ENCODE peak calls at places on chromosomes 2 and 18, in five cellular contexts. C, Z, H, P and Y are unnamed samples.

GRCh38 chr2:242075683-242076082 is 206.2 kb downstream of the RTP5 start:
- DNase-seq in C (no peak), Z (no peak), H (peak; percentile 9), P (no peak), Y (no peak)

GRCh38 chr18:46716827-46717226 is 40.0 kb downstream of the ST8SIA5 start:
- DNase-seq in C (no peak), Z (no peak), H (no peak), P (no peak), Y (no peak)

GRCh38 chr2:84741182-84741822 is 139.6 kb downstream of the TRABD2A start:
- DNase-seq in C (peak; percentile 42), Z (peak; percentile 8), H (no peak), P (no peak), Y (no peak)

GRCh38 chr2:3079466-3079865 is 298.2 kb downstream of the EIPR1 start:
- DNase-seq in C (no peak), Z (no peak), H (no peak), P (no peak), Y (no peak)

GRCh38 chr2:212114489-212114888 is 424.1 kb downstream of the ERBB4 start:
- DNase-seq in C (no peak), Z (no peak), H (no peak), P (no peak), Y (no peak)

GRCh38 chr2:158034198-158034831 is 67.4 kb upstream of the UPP2 start:
- DNase-seq in C (peak; percentile 61), Z (no peak), H (peak; percentile 16), P (no peak), Y (peak; percentile 31)

GRCh38 chr2:25168256-25169072 is at the start of gene POMC:
- DNase-seq in C (no peak), Z (peak; percentile 12), H (no peak), P (no peak), Y (peak; percentile 29)

GRCh38 chr18:23400918-23401317 is 52.2 kb upstream of the RIOK3 start:
- DNase-seq in C (no peak), Z (no peak), H (no peak), P (no peak), Y (no peak)

GRCh38 chr2:178363252-178363651 is 87.7 kb downstream of the PRKRA start:
- DNase-seq in C (peak; percentile 60), Z (no peak), H (no peak), P (no peak), Y (no peak)

GRCh38 chr2:70111752-70112591 is 24.7 kb downstream of the PCBP1 start:
- DNase-seq in C (peak; percentile 82), Z (no peak), H (no peak), P (no peak), Y (no peak)

GRCh38 chr2:42138163-42139016 is 30.8 kb upstream of the EML4 start:
- DNase-seq in C (peak; percentile 98), Z (no peak), H (no peak), P (no peak), Y (no peak)

GRCh38 chr2:23351388-23352141 is 33.4 kb upstream of the KLHL29 start:
- DNase-seq in C (peak; percentile 45), Z (no peak), H (peak; percentile 68), P (no peak), Y (peak; percentile 91)

GRCh38 chr2:149645391-149645790 is 57.8 kb upstream of the MMADHC start:
- DNase-seq in C (peak; percentile 53), Z (no peak), H (no peak), P (no peak), Y (no peak)

GRCh38 chr2:217086038-217086522 is 226.2 kb upstream of the TNP1 start:
- DNase-seq in C (peak; percentile 78), Z (no peak), H (no peak), P (no peak), Y (no peak)

GRCh38 chr18:49071365-49071764 is 120.6 kb upstream of the SMAD7 start:
- DNase-seq in C (no peak), Z (no peak), H (no peak), P (no peak), Y (no peak)

GRCh38 chr18:64639536-64639935 is 490.6 kb upstream of the LINC00305 start:
- DNase-seq in C (no peak), Z (no peak), H (no peak), P (no peak), Y (no peak)

GRCh38 chr2:62362561-62362960 is 143.4 kb downstream of the TMEM17 start:
- DNase-seq in C (no peak), Z (no peak), H (no peak), P (no peak), Y (no peak)

GRCh38 chr2:47070920-47071824 is 83.9 kb downstream of the STPG4 start:
- DNase-seq in C (peak; percentile 88), Z (no peak), H (no peak), P (no peak), Y (no peak)

GRCh38 chr2:173874899-173875247 is 90.3 kb downstream of the SP3 start:
- DNase-seq in C (no peak), Z (no peak), H (no peak), P (no peak), Y (no peak)

GRCh38 chr2:124810132-124810531 is 785.0 kb downstream of the CNTNAP5 start:
- DNase-seq in C (no peak), Z (no peak), H (peak; percentile 12), P (no peak), Y (peak; percentile 29)

GRCh38 chr2:206527153-206527552 is 83.8 kb downstream of the ADAM23 start:
- DNase-seq in C (no peak), Z (no peak), H (no peak), P (no peak), Y (no peak)

GRCh38 chr2:216242365-216242764 is 129.9 kb downstream of the MARCHF4 start:
- DNase-seq in C (no peak), Z (no peak), H (peak; percentile 65), P (no peak), Y (no peak)

GRCh38 chr2:8378016-8378810 is 303.6 kb upstream of the ID2 start:
- DNase-seq in C (no peak), Z (no peak), H (no peak), P (no peak), Y (no peak)

GRCh38 chr2:113240915-113241911 is 37.5 kb downstream of the PAX8 start:
- DNase-seq in C (peak; percentile 100), Z (no peak), H (no peak), P (no peak), Y (no peak)

GRCh38 chr2:111101592-111101991 is 19.1 kb upstream of the BCL2L11 start:
- DNase-seq in C (no peak), Z (no peak), H (no peak), P (no peak), Y (no peak)

GRCh38 chr2:33859791-33860461 is 260.8 kb upstream of the FAM98A start:
- DNase-seq in C (no peak), Z (no peak), H (no peak), P (no peak), Y (no peak)

GRCh38 chr2:97911210-97911921 is 84.4 kb downstream of the TMEM131 start:
- DNase-seq in C (peak; percentile 75), Z (no peak), H (no peak), P (no peak), Y (no peak)

GRCh38 chr2:191026377-191026776 is 12.4 kb upstream of the STAT1 start:
- DNase-seq in C (no peak), Z (no peak), H (no peak), P (no peak), Y (no peak)

GRCh38 chr2:10252202-10252601 is 50.5 kb upstream of the HPCAL1 start:
- DNase-seq in C (no peak), Z (no peak), H (no peak), P (no peak), Y (no peak)

GRCh38 chr18:31097666-31098065 is 4.6 kb downstream of the DSC2 start:
- DNase-seq in C (no peak), Z (no peak), H (no peak), P (no peak), Y (no peak)